ENCODE peak calls at places on chromosomes 6 and 20, in eight cellular contexts. D is SK-N-SH, Q is H1, U is K562, K is A549, N is GM12878, B is WTC11, S is HCT116. F is an unnamed sample.

GRCh38 chr6:6825153-6825847 is 236.8 kb downstream of the LY86 start:
- DNase-seq in S (no peak), Q (no peak), B (no peak), D (no peak), K (no peak), N (no peak), U (no peak), F (no peak)

GRCh38 chr6:45116714-45117410 is 211.3 kb upstream of the RUNX2 start:
- DNase-seq in U (no peak), N (no peak), Q (no peak), K (no peak), B (no peak), D (no peak), S (no peak), F (no peak)

GRCh38 chr20:52682271-52682670 is 289.9 kb upstream of the TSHZ2 start:
- DNase-seq in Q (no peak), K (no peak), S (no peak), D (no peak), B (no peak), N (no peak), U (no peak), F (peak)

GRCh38 chr20:34578521-34579147 is 20.1 kb downstream of the MAP1LC3A start:
- DNase-seq in D (no peak), B (no peak), Q (no peak), N (no peak), U (no peak), S (no peak), K (no peak), F (no peak)

GRCh38 chr6:160135922-160136655 is 14.5 kb downstream of the SLC22A1 start:
- DNase-seq in B (no peak), K (no peak), Q (peak), S (no peak), N (no peak), U (no peak), D (no peak), F (no peak)

GRCh38 chr20:32984631-32985354 is 19.4 kb downstream of the SUN5 start:
- DNase-seq in Q (no peak), D (no peak), K (no peak), B (no peak), U (no peak), N (no peak), S (no peak), F (no peak)

GRCh38 chr20:37559312-37560027 is 31.8 kb upstream of the BLCAP start:
- DNase-seq in N (no peak), B (no peak), Q (no peak), S (no peak), K (no peak), D (no peak), U (no peak), F (no peak)

GRCh38 chr20:21289651-21290050 is 13.5 kb upstream of the XRN2 start:
- DNase-seq in K (no peak), Q (no peak), D (no peak), S (no peak), U (no peak), B (no peak), N (no peak), F (no peak)

GRCh38 chr6:12467706-12468670 is 177.8 kb downstream of the EDN1 start:
- DNase-seq in Q (no peak), S (no peak), D (no peak), K (no peak), N (no peak), B (no peak), U (no peak), F (no peak)

GRCh38 chr6:30555428-30556005 is 772 bp downstream of the GNL1 start:
- DNase-seq in B (peak), N (no peak), S (no peak), K (no peak), D (no peak), Q (peak), U (peak), F (peak)

GRCh38 chr6:135796884-135797283 is 54.6 kb upstream of the PDE7B start:
- DNase-seq in N (no peak), U (no peak), K (no peak), S (no peak), Q (no peak), D (peak), B (no peak), F (no peak)

GRCh38 chr6:148720371-148720770 is 26.5 kb upstream of the UST start:
- DNase-seq in Q (no peak), N (no peak), D (no peak), U (no peak), S (no peak), B (no peak), K (no peak), F (no peak)

GRCh38 chr6:168530653-168531071 is 89.7 kb downstream of the SMOC2 start:
- DNase-seq in K (no peak), D (no peak), B (no peak), N (no peak), S (no peak), Q (no peak), U (no peak), F (no peak)

GRCh38 chr6:44456070-44456965 is 68.8 kb downstream of the CDC5L start:
- DNase-seq in N (no peak), B (no peak), Q (no peak), U (peak), S (peak), D (peak), K (peak), F (peak)

DNA sequence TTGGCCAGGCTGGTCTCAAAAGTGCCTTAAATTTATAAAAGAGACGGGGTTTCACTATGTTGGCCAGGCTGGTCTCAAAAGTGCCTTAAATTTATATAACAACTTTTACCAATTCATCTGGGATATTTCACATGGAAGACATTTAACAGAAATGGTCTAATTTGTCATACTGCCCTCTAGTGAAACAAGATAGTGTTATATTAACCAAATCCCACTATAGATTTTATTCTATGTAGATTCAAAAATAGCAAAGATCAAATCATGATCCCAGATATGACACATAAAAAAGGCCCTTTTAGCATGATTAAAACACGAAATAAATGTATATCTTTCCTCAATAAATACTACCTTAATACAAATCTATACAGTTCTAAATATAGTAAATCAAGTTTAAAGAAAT is 102.8 kb upstream of the TFAP2D start:
- DNase-seq in K (no peak), S (no peak), D (peak), U (no peak), B (no peak), N (no peak), Q (no peak), F (peak)
- TF ChIP-seq CTCF in K (no peak), S (no peak), D (peak), U (peak), B (no peak), N (peak), Q (no peak), F (no peak)

GRCh38 chr6:129252377-129253071 is 369.6 kb downstream of the LAMA2 start:
- DNase-seq in B (no peak), U (no peak), K (no peak), S (no peak), Q (no peak), N (no peak), D (no peak), F (no peak)

GRCh38 chr6:129248976-129249375 is 366.0 kb downstream of the LAMA2 start:
- DNase-seq in Q (no peak), K (no peak), N (no peak), U (no peak), D (no peak), S (no peak), B (no peak), F (no peak)

GRCh38 chr6:129253731-129254130 is 370.8 kb downstream of the LAMA2 start:
- DNase-seq in S (no peak), U (no peak), Q (no peak), N (no peak), B (no peak), D (no peak), K (no peak), F (no peak)

GRCh38 chr6:129251669-129252376 is 368.9 kb downstream of the LAMA2 start:
- DNase-seq in B (peak), Q (peak), U (peak), D (peak), K (peak), S (peak), N (peak), F (peak)
- TF ChIP-seq MAX in B (no peak), Q (no peak), U (no peak), D (no peak), K (no peak), S (no peak), N (no peak), F (no peak)

GRCh38 chr6:146593978-146594377 is 4.8 kb upstream of the ADGB start:
- DNase-seq in S (no peak), N (no peak), Q (no peak), D (no peak), U (no peak), B (no peak), K (no peak), F (peak)

GRCh38 chr6:146595981-146596731 is 2.6 kb upstream of the ADGB start:
- DNase-seq in D (no peak), B (no peak), U (no peak), Q (no peak), N (no peak), S (no peak), K (no peak), F (peak)

GRCh38 chr6:146590492-146590891 is 8.3 kb upstream of the ADGB start:
- DNase-seq in K (no peak), S (no peak), B (no peak), U (no peak), Q (no peak), N (no peak), D (no peak), F (no peak)

GRCh38 chr6:146594495-146594894 is 4.3 kb upstream of the ADGB start:
- DNase-seq in D (no peak), K (no peak), N (no peak), U (no peak), Q (no peak), B (no peak), S (no peak), F (peak)

GRCh38 chr6:146592451-146592850 is 6.3 kb upstream of the ADGB start:
- DNase-seq in U (no peak), Q (no peak), N (no peak), S (no peak), K (no peak), B (no peak), D (no peak), F (no peak)
- TF ChIP-seq CTCF in U (no peak), Q (no peak), N (no peak), S (no peak), K (no peak), B (no peak), D (no peak), F (no peak)

GRCh38 chr6:105326838-105327745 is 75.8 kb downstream of the PREP start:
- DNase-seq in S (peak), D (no peak), B (no peak), Q (no peak), U (no peak), K (no peak), N (no peak), F (no peak)

GRCh38 chr6:105324386-105325000 is 78.4 kb downstream of the PREP start:
- DNase-seq in D (no peak), U (no peak), N (no peak), B (no peak), Q (no peak), K (no peak), S (no peak), F (no peak)

GRCh38 chr6:105322499-105323231 is 80.2 kb downstream of the PREP start:
- DNase-seq in S (no peak), K (no peak), N (no peak), D (no peak), U (no peak), B (no peak), Q (no peak), F (no peak)

GRCh38 chr6:105330364-105330763 is 72.5 kb downstream of the PREP start:
- DNase-seq in B (no peak), N (no peak), U (no peak), D (no peak), K (no peak), S (no peak), Q (no peak), F (no peak)

DNA sequence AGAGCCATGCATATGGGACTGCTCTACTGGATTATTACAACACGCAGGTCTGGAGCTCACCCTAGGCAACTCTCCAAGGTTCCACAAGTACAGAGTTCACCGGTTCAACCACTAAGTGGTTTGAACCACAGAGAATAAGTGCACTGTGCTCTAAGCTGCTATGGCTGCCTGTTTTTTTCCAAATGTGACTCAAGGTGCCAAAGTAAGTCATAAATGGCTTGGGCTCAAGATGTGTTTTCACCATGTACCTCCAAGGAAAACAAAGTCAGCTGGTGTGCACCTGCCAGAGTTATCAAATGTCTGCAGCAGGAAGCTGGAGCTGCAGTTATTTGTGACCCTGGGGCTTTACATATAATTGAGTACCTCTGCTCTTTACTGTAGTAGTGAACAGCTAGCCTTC is 76.7 kb downstream of the PREP start:
- DNase-seq in U (no peak), B (no peak), S (peak), D (no peak), Q (no peak), K (no peak), N (no peak), F (no peak)
- TF ChIP-seq MAX in U (no peak), B (no peak), S (no peak), D (no peak), Q (no peak), K (no peak), N (no peak), F (no peak)

GRCh38 chr6:158496700-158497099 is 63.2 kb upstream of the TMEM181 start:
- DNase-seq in B (no peak), K (no peak), S (no peak), N (no peak), Q (no peak), U (no peak), D (no peak), F (no peak)
- TF ChIP-seq CTCF in B (no peak), K (no peak), S (no peak), N (no peak), Q (peak), U (peak), D (no peak), F (no peak)

GRCh38 chr6:31762878-31763616 is 591 bp downstream of the SAPCD1 start:
- DNase-seq in S (no peak), N (no peak), D (no peak), B (no peak), U (no peak), Q (no peak), K (no peak), F (no peak)

GRCh38 chr6:31758281-31758680 is 4.2 kb upstream of the SAPCD1 start:
- DNase-seq in D (no peak), B (no peak), S (no peak), N (no peak), U (no peak), K (no peak), Q (no peak), F (no peak)

GRCh38 chr6:31761343-31761742 is 1.1 kb upstream of the SAPCD1 start:
- DNase-seq in N (no peak), Q (no peak), B (no peak), U (no peak), K (no peak), S (no peak), D (no peak), F (no peak)

GRCh38 chr6:31762356-31762755 is at the start of gene SAPCD1:
- DNase-seq in D (no peak), S (no peak), K (no peak), U (no peak), B (no peak), Q (no peak), N (no peak), F (no peak)

DNA sequence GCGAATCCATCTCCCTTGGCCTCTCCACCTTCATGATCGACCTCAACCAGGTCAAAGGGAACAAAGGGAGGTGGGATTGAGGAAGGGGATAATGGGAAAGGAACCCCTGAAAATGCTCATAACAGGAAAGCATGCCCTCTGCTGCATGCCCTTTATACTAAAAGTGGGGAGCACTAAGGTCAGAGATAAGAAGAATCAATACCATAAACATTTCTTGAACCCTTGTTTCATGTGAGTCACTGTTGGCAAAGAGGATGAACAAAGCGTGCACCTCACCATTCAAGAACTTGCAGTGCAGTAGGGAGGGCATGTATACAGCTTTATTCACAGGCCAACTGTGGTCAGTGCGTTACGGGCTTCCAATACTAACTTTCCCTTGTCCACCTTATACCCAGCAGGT is 1.7 kb upstream of the SAPCD1 start:
- DNase-seq in K (no peak), S (no peak), B (no peak), Q (no peak), U (no peak), N (no peak), D (no peak), F (no peak)
- TF ChIP-seq MAX in K (no peak), S (no peak), B (no peak), Q (no peak), U (no peak), N (no peak), D (no peak), F (no peak)

DNA sequence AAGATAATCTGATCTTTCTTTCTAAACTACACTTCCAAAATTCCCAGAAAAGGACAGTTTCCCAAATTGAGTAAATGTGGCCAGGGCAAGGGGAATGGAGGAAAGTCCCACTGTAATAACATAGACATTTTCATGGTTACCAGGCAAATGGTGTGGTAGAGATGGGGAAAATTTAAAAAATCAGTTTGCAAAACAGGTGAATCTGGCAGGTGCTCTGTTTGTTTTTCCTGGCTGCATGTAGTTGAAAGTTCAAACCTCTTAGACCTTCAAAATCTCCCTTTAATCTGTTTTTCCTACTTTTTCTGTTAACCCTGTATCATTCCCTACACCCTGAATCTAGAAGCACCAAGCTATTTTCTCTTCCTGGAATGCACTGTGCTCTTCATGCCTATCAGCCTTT is 2.0 kb upstream of the BCKDHB start:
- DNase-seq in N (no peak), K (no peak), U (no peak), D (no peak), S (no peak), Q (no peak), B (no peak), F (no peak)
- TF ChIP-seq CTCF in N (no peak), K (no peak), U (no peak), D (no peak), S (no peak), Q (no peak), B (no peak), F (no peak)